ENCODE peak calls at places on chromosomes 6 and 20, in nine cellular contexts. E, Q, C, V, J, G, W, F and U are unnamed samples.

GRCh38 chr6:154848580-154848979 is 115.4 kb downstream of the SCAF8 start:
- DNase-seq in G (no peak), C (no peak), F (no peak), V (no peak), J (no peak), E (peak), W (peak), Q (no peak), U (peak)

GRCh38 chr20:33209789-33210188 is 7.4 kb upstream of the BPIFA3 start:
- DNase-seq in V (no peak), Q (peak), G (peak), J (peak), C (peak), W (no peak), F (peak), E (no peak), U (no peak)

GRCh38 chr6:85459224-85459901 is 9.5 kb downstream of the NT5E start:
- DNase-seq in J (no peak), V (no peak), G (no peak), E (no peak), W (no peak), Q (peak), C (no peak), F (no peak), U (no peak)

GRCh38 chr20:61585764-61586163 is 333.7 kb downstream of the CDH4 start:
- DNase-seq in W (no peak), C (no peak), G (no peak), F (no peak), V (no peak), Q (no peak), J (no peak), E (no peak), U (no peak)

GRCh38 chr20:23826541-23827018 is at the start of gene CST2:
- DNase-seq in C (no peak), Q (no peak), W (no peak), F (no peak), J (no peak), V (no peak), E (no peak), G (no peak), U (no peak)

GRCh38 chr6:12528581-12529363 is 187.8 kb upstream of the PHACTR1 start:
- DNase-seq in J (no peak), F (peak), W (no peak), E (no peak), V (no peak), Q (no peak), C (no peak), G (no peak), U (no peak)

GRCh38 chr20:58175425-58175824 is 53.0 kb downstream of the ANKRD60 start:
- DNase-seq in W (no peak), J (no peak), F (no peak), C (no peak), V (no peak), E (no peak), Q (no peak), G (peak), U (no peak)

GRCh38 chr6:34235605-34236422 is 859 bp upstream of the HMGA1 start:
- DNase-seq in W (no peak), Q (no peak), C (no peak), J (peak), E (no peak), F (no peak), G (peak), V (peak), U (no peak)

GRCh38 chr6:160069050-160069454 is 52.6 kb upstream of the SLC22A1 start:
- DNase-seq in W (no peak), G (no peak), E (no peak), Q (no peak), F (no peak), V (no peak), C (no peak), J (peak), U (no peak)

GRCh38 chr6:119112856-119113530 is 34.5 kb upstream of the FAM184A start:
- DNase-seq in C (no peak), J (no peak), Q (peak), F (no peak), W (no peak), E (no peak), G (no peak), V (no peak), U (no peak)

GRCh38 chr20:34560141-34560523 is 1.6 kb downstream of the MAP1LC3A start:
- DNase-seq in Q (no peak), V (no peak), E (no peak), J (no peak), F (no peak), W (no peak), C (no peak), G (no peak), U (no peak)

GRCh38 chr20:51326241-51326819 is 216.2 kb downstream of the NFATC2 start:
- DNase-seq in W (peak), E (no peak), Q (no peak), V (peak), G (no peak), C (peak), F (peak), J (peak), U (no peak)